ENCODE peak calls at places on chromosomes 12 and 14, in six cellular contexts. M is cardiac muscle cell, R is stomach, Y is astrocyte, Q is cardiac fibroblast, J is AG09319. E is an unnamed sample.

GRCh38 chr12:103399986-103400385 is 95.8 kb downstream of the C12orf42 start:
- DNase-seq in M (no peak), R (no peak), Y (no peak), Q (no peak), J (no peak), E (no peak)

GRCh38 chr12:51087818-51088217 is 4.4 kb upstream of the CSRNP2 start:
- DNase-seq in M (no peak), R (no peak), Y (no peak), Q (no peak), J (no peak), E (no peak)

GRCh38 chr12:61452076-61452475 is 808.1 kb upstream of the USP15 start:
- DNase-seq in M (no peak), R (no peak), Y (no peak), Q (no peak), J (no peak), E (no peak)

GRCh38 chr12:82486524-82487235 is 128.4 kb downstream of the METTL25 start:
- DNase-seq in M (peak), R (no peak), Y (peak), Q (peak), J (no peak), E (no peak)

GRCh38 chr12:54437697-54438096 is 18.6 kb upstream of the ITGA5 start:
- DNase-seq in M (no peak), R (no peak), Y (no peak), Q (no peak), J (no peak), E (no peak)

GRCh38 chr12:112001555-112001954 is 11.4 kb downstream of the TMEM116 start:
- DNase-seq in M (peak), R (no peak), Y (peak), Q (no peak), J (no peak), E (no peak)

GRCh38 chr14:86035882-86036281 is 505.9 kb downstream of the FLRT2 start:
- DNase-seq in M (peak), R (no peak), Y (no peak), Q (peak), J (no peak), E (peak)

GRCh38 chr14:75271514-75271913 is 7.1 kb upstream of the FOS start:
- DNase-seq in M (no peak), R (no peak), Y (no peak), Q (no peak), J (no peak), E (no peak)

GRCh38 chr12:124500232-124501079 is 67.0 kb downstream of the NCOR2 start:
- DNase-seq in M (peak), R (no peak), Y (peak), Q (peak), J (no peak), E (no peak)

GRCh38 chr12:58939399-58940100 is 19.2 kb upstream of the LRIG3 start:
- DNase-seq in M (no peak), R (no peak), Y (no peak), Q (no peak), J (no peak), E (no peak)

DNA sequence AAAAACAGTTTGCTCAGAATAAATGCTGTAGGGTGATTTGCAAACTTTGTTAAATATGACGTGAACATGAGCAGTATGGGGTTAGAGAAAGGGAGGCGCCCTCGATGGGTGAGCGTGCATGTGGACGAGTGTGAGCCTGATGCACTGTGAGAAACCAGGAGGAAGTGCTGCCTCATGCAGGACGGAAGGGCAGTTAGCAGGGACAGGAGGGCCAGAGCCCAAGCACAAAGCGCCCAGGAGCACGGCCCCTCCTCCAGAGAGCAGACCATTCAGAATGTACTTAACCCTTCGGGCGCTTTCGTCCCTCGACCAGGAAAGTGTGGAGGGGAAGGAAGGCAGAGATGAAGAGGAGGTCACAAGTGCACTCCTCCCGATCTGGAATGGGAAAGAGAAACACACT is 44.9 kb downstream of the TCHP start:
- DNase-seq in M (peak), R (no peak), Y (peak), Q (peak), J (no peak), E (peak)
- TF ChIP-seq CTCF in M (no peak), R (no peak), Y (no peak), Q (peak), J (no peak), E (no peak)

DNA sequence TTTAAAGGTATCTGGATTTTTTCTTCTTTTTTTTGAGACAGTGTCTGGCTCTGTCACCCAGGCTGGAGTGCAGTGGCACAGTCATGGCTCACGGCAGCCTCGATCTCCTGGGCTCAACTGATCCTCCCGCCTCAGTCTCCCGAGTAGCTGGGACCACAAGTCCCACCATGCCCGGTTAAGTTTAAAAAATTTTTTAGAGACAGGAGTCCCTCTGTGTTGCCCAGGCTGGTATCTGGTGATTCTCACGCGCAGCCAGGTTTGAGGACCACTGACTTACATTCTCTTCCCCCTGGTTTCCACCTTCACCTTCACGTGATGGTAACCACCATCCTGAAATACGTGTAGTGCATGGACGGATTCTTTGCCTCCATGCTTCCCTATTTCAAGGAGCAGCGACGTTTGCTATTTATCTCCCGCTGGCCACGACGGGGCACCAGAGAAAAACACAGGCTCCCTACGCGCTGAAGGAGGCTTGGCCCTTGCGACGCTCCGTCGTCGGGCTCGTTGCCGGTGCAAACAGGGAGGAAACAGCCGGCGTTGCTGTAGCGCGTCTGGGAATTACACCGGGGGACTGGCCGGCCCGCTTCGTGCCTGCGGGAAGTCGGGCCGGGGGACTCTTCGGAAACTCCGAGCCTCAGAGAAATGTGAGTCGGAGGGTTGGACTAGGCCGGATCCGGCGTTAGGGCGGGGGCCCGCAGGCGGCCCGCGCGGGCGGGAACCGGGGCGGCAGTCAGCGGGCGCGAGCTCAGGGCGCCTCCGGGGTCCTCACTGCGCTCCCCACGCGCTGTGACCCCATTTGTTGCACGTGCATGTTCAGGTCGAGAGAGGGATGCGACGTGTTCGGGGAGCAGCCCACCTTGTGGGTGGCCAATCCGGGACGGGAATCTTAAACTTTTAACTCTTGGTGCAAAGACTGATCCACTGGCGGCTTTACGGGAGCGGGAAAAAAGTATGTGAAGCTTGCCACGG is at the start of gene TCHP:
- DNase-seq in M (peak), R (peak), Y (peak), Q (peak), J (peak), E (peak)
- TF ChIP-seq CTCF in M (peak), R (no peak), Y (peak), Q (peak), J (peak), E (no peak)

GRCh38 chr14:31510222-31510621 is 22.4 kb upstream of the GPR33 start:
- DNase-seq in M (peak), R (no peak), Y (peak), Q (peak), J (no peak), E (no peak)
- TF ChIP-seq CTCF in M (peak), R (no peak), Y (peak), Q (no peak), J (peak), E (peak)

DNA sequence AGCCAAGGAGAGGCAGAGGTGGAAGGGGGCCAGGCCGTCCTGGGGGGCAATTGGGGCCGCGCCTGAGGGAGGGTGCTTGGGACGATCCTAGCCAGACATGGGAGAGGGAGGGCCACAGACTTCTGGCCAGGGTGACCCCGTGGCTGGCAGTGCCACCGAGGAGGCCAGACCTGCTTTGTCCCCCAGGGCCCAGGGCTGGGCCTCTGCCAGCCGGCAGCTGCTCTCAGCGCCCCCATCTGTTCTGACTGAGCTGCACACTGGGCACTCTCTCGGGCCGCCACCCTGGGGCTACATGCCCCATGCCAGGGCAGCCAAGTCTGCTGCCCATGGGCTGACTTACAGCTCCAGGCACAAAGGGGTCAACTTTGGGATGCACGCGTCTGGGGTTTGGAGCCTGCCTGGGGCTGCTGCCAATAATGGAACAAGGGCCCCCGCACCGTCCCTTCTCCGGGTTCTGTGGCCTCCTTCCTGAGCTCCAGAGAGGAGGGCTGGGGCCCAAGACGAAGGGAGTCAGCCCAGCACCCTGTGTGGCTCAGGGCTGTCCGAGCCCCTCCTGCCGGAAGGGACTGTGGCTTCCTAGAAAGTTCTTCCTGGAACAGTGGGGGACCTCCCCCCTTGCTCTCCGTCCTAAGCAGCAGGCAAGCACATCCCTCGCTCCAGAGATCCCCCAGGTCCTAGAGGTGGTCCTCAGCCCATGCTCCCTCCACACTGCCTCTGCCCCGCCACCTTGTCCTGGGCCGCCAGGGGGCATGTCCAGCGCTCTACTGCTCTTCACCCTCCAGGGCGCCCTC is 1.1 kb downstream of the ADSS1 start:
- DNase-seq in M (peak), R (peak), Y (no peak), Q (peak), J (no peak), E (peak)
- TF ChIP-seq CTCF in M (peak), R (no peak), Y (peak), Q (peak), J (peak), E (no peak)

GRCh38 chr12:100927825-100928224 is 133.2 kb downstream of the ANO4 start:
- DNase-seq in M (no peak), R (no peak), Y (peak), Q (peak), J (no peak), E (no peak)

GRCh38 chr12:100926669-100927248 is 132.2 kb downstream of the ANO4 start:
- DNase-seq in M (peak), R (no peak), Y (peak), Q (peak), J (no peak), E (peak)
- TF ChIP-seq CTCF in M (peak), R (no peak), Y (peak), Q (peak), J (peak), E (no peak)

GRCh38 chr12:56377310-56377988 is 14.8 kb upstream of the APOF start:
- DNase-seq in M (no peak), R (no peak), Y (no peak), Q (peak), J (no peak), E (no peak)
- TF ChIP-seq CTCF in M (no peak), R (no peak), Y (peak), Q (peak), J (no peak), E (no peak)

DNA sequence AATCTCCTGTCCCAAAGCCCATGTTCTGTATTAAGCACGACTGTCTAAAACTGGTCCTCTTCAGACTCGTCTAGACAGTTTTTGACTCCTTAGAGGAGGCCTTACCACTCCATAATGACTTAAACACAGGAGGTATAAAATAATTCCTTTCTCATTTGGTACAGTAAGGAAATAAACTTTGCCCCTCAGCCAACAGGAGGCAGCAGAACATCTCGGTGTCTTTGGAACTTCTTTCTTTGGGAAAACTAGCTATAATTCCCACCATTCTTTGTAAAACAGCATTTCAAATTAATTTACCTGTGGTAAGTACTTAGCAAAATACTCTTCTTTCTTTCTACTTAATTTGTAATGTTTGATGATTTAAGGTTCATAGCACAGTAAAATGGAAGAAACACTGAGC is 292.7 kb upstream of the G2E3 start:
- DNase-seq in M (no peak), R (no peak), Y (no peak), Q (no peak), J (no peak), E (no peak)
- TF ChIP-seq CTCF in M (no peak), R (no peak), Y (no peak), Q (no peak), J (no peak), E (no peak)

GRCh38 chr12:63326260-63326659 is 175.3 kb upstream of the AVPR1A start:
- DNase-seq in M (no peak), R (no peak), Y (no peak), Q (no peak), J (no peak), E (no peak)
- TF ChIP-seq CTCF in M (no peak), R (no peak), Y (no peak), Q (no peak), J (no peak), E (no peak)

GRCh38 chr12:29426516-29426915 is 45.5 kb upstream of the ERGIC2 start:
- DNase-seq in M (no peak), R (no peak), Y (no peak), Q (peak), J (no peak), E (no peak)

GRCh38 chr12:29429999-29430698 is 49.2 kb upstream of the ERGIC2 start:
- DNase-seq in M (no peak), R (no peak), Y (no peak), Q (no peak), J (no peak), E (no peak)

GRCh38 chr12:29428630-29429029 is 47.7 kb upstream of the ERGIC2 start:
- DNase-seq in M (peak), R (no peak), Y (peak), Q (peak), J (peak), E (no peak)

GRCh38 chr12:29425722-29426121 is 44.8 kb upstream of the ERGIC2 start:
- DNase-seq in M (no peak), R (no peak), Y (no peak), Q (peak), J (no peak), E (no peak)

GRCh38 chr12:29427964-29428363 is 47.0 kb upstream of the ERGIC2 start:
- DNase-seq in M (peak), R (no peak), Y (no peak), Q (peak), J (no peak), E (no peak)
- TF ChIP-seq CTCF in M (peak), R (no peak), Y (no peak), Q (peak), J (no peak), E (no peak)

GRCh38 chr12:14665354-14666348 is 30.7 kb downstream of the GUCY2C start:
- DNase-seq in M (no peak), R (no peak), Y (no peak), Q (no peak), J (no peak), E (no peak)
- TF ChIP-seq CTCF in M (no peak), R (no peak), Y (no peak), Q (no peak), J (no peak), E (no peak)